ENCODE peak calls at places on chromosome 15, in ten cellular contexts. B is HFF-Myc; T is type B pancreatic cell; X is A549; R is adrenal gland; G is heart right ventricle; P is HepG2; W is CD4-positive, alpha-beta T cell; E is RWPE1; H is RWPE2. V is an unnamed sample.

GRCh38 chr15:66701422-66702034 is 508 bp upstream of the SMAD6 start:
- DNase-seq in P (peak), R (peak), G (peak), T (peak), W (peak), X (peak), H (no peak), E (peak), B (no peak), V (no peak)

GRCh38 chr15:51076898-51077564 is 17.7 kb downstream of the TNFAIP8L3 start:
- DNase-seq in B (no peak), P (no peak), E (no peak), R (peak), H (no peak), W (no peak), X (no peak), T (no peak), G (peak), V (no peak)

GRCh38 chr15:67082007-67082536 is 16.7 kb downstream of the SMAD3 start:
- DNase-seq in B (no peak), G (no peak), X (no peak), H (no peak), W (peak), R (no peak), P (no peak), E (no peak), T (no peak), V (no peak)

GRCh38 chr15:98266295-98266694 is 305.8 kb downstream of the ARRDC4 start:
- DNase-seq in E (no peak), R (no peak), W (no peak), B (no peak), P (no peak), X (no peak), T (no peak), G (no peak), H (no peak), V (no peak)

GRCh38 chr15:96372554-96372953 is 42.1 kb downstream of the NR2F2 start:
- DNase-seq in T (no peak), P (no peak), B (no peak), X (no peak), H (no peak), W (no peak), G (no peak), R (no peak), E (no peak), V (no peak)

GRCh38 chr15:39777497-39777896 is 5.1 kb downstream of the FSIP1 start:
- DNase-seq in T (no peak), B (no peak), P (no peak), W (no peak), H (no peak), E (no peak), X (no peak), R (no peak), G (no peak), V (no peak)

GRCh38 chr15:78830514-78831228 is 19.4 kb upstream of the ADAMTS7 start:
- DNase-seq in W (no peak), G (no peak), X (no peak), E (no peak), T (no peak), P (no peak), R (no peak), H (no peak), B (no peak), V (no peak)

GRCh38 chr15:89662893-89663673 is 7.8 kb upstream of the KIF7 start:
- DNase-seq in R (peak), W (no peak), T (no peak), B (peak), E (peak), P (no peak), X (no peak), G (peak), H (peak), V (no peak)

GRCh38 chr15:95559875-95560394 is 770.6 kb upstream of the NR2F2 start:
- DNase-seq in X (peak), E (peak), B (peak), W (no peak), T (no peak), G (no peak), P (no peak), R (peak), H (peak), V (no peak)

GRCh38 chr15:58852347-58852746 is 81.1 kb downstream of the SLTM start:
- DNase-seq in T (no peak), X (no peak), H (no peak), P (peak), G (no peak), B (no peak), E (no peak), W (no peak), R (no peak), V (no peak)

GRCh38 chr15:67174864-67175573 is 79.4 kb downstream of the AAGAB start:
- DNase-seq in G (no peak), X (peak), H (peak), R (no peak), T (no peak), P (no peak), W (no peak), B (no peak), E (peak), V (no peak)

GRCh38 chr15:27623560-27624305 is 475.4 kb downstream of the OCA2 start:
- DNase-seq in H (no peak), R (no peak), T (no peak), W (no peak), P (no peak), G (no peak), X (no peak), E (no peak), B (no peak), V (no peak)

GRCh38 chr15:37536967-37537624 is 397.3 kb upstream of the TMCO5A start:
- DNase-seq in E (no peak), R (no peak), H (no peak), P (no peak), W (no peak), G (no peak), X (no peak), T (no peak), B (peak), V (no peak)

GRCh38 chr15:27025411-27026051 is 54.5 kb downstream of the GABRG3 start:
- DNase-seq in G (no peak), T (no peak), W (no peak), E (no peak), R (no peak), P (no peak), X (no peak), B (no peak), H (no peak), V (no peak)

GRCh38 chr15:74156678-74157411 is 16.7 kb upstream of the ISLR start:
- DNase-seq in P (no peak), T (no peak), W (no peak), B (no peak), R (no peak), G (peak), X (no peak), H (no peak), E (no peak), V (no peak)

GRCh38 chr15:99454941-99455795 is 110.6 kb upstream of the MEF2A start:
- DNase-seq in H (peak), G (peak), R (peak), W (no peak), B (peak), E (peak), X (no peak), P (peak), T (no peak), V (no peak)

GRCh38 chr15:52078876-52079700 is 33.5 kb downstream of the BCL2L10 start:
- DNase-seq in E (peak), G (peak), R (peak), B (no peak), X (peak), W (peak), P (peak), H (peak), T (peak), V (peak)

GRCh38 chr15:63390689-63391088 is 9.0 kb upstream of the CA12 start:
- DNase-seq in E (no peak), X (no peak), W (no peak), G (no peak), P (no peak), B (no peak), H (peak), T (no peak), R (no peak), V (no peak)

GRCh38 chr15:67133738-67134576 is 68.6 kb downstream of the SMAD3 start:
- DNase-seq in X (peak), G (no peak), W (peak), T (no peak), P (no peak), H (no peak), E (no peak), R (no peak), B (no peak), V (peak)

GRCh38 chr15:70748281-70748747 is 15.0 kb downstream of the UACA start:
- DNase-seq in E (no peak), P (no peak), W (no peak), G (peak), H (no peak), X (no peak), T (no peak), R (peak), B (no peak), V (no peak)

GRCh38 chr15:57732526-57733331 is 26.2 kb downstream of the POLR2M start:
- DNase-seq in R (peak), W (peak), B (peak), E (peak), X (peak), P (peak), H (no peak), T (no peak), G (no peak), V (peak)

GRCh38 chr15:78841307-78841706 is 30.0 kb upstream of the ADAMTS7 start:
- DNase-seq in E (no peak), G (no peak), R (no peak), B (no peak), X (no peak), H (no peak), P (no peak), T (no peak), W (no peak), V (no peak)

GRCh38 chr15:71804226-71804625 is 6.1 kb upstream of the NR2E3 start:
- DNase-seq in H (no peak), W (no peak), P (no peak), X (no peak), G (no peak), R (no peak), E (no peak), B (no peak), T (no peak), V (no peak)

GRCh38 chr15:71066983-71067382 is 48.3 kb upstream of the THSD4 start:
- DNase-seq in B (no peak), E (no peak), G (no peak), W (no peak), P (no peak), X (no peak), R (no peak), T (no peak), H (no peak), V (no peak)

GRCh38 chr15:82901114-82901805 is 51.3 kb downstream of the HOMER2 start:
- DNase-seq in H (no peak), P (peak), T (no peak), E (no peak), X (no peak), W (no peak), G (no peak), R (no peak), B (no peak), V (no peak)

GRCh38 chr15:57364282-57365007 is 11.9 kb upstream of the CGNL1 start:
- DNase-seq in R (no peak), X (no peak), E (no peak), T (no peak), B (no peak), H (no peak), P (peak), G (no peak), W (no peak), V (no peak)

GRCh38 chr15:98599911-98600685 is 48.2 kb upstream of the IGF1R start:
- DNase-seq in G (peak), X (no peak), B (peak), H (no peak), E (peak), T (peak), W (peak), R (peak), P (no peak), V (no peak)

GRCh38 chr15:30953731-30954378 is 37.6 kb downstream of the MTMR10 start:
- DNase-seq in B (peak), G (peak), W (no peak), X (peak), R (no peak), T (no peak), P (no peak), E (peak), H (peak), V (no peak)

GRCh38 chr15:31299588-31300207 is 26.9 kb upstream of the KLF13 start:
- DNase-seq in W (no peak), R (no peak), P (no peak), B (no peak), T (peak), E (no peak), X (no peak), H (peak), G (no peak), V (no peak)

GRCh38 chr15:62067448-62068044 is 769 bp downstream of the C2CD4A start:
- DNase-seq in T (no peak), W (no peak), P (no peak), X (no peak), H (no peak), G (peak), R (peak), E (no peak), B (no peak), V (peak)

GRCh38 chr15:76953913-76954312 is 22.4 kb downstream of the RCN2 start:
- DNase-seq in X (no peak), T (no peak), R (no peak), P (no peak), G (no peak), B (no peak), W (no peak), E (no peak), H (no peak), V (no peak)

GRCh38 chr15:46618984-46619383 is 984.2 kb downstream of the SQOR start:
- DNase-seq in H (no peak), E (no peak), R (no peak), B (no peak), T (no peak), W (no peak), G (no peak), P (no peak), X (no peak), V (no peak)

GRCh38 chr15:77831989-77832388 is 199.3 kb upstream of the LINGO1 start:
- DNase-seq in T (no peak), B (no peak), X (no peak), R (no peak), G (no peak), E (no peak), H (no peak), P (no peak), W (no peak), V (no peak)

GRCh38 chr15:75452968-75453702 is 1.6 kb upstream of the SIN3A start:
- DNase-seq in B (no peak), X (peak), E (no peak), H (peak), T (peak), G (peak), R (peak), W (peak), P (peak), V (peak)

GRCh38 chr15:48520376-48521155 is 124.9 kb downstream of the FBN1 start:
- DNase-seq in E (no peak), R (no peak), X (no peak), W (no peak), G (no peak), B (no peak), H (no peak), P (peak), T (no peak), V (no peak)
- TF ChIP-seq CTCF in E (no peak), R (no peak), X (no peak), W (no peak), G (no peak), B (no peak), H (peak), P (peak), T (no peak), V (no peak)

GRCh38 chr15:80508783-80509182 is 104.6 kb downstream of the ARNT2 start:
- DNase-seq in B (no peak), W (no peak), P (no peak), G (no peak), H (no peak), R (no peak), E (no peak), T (no peak), X (no peak), V (no peak)

GRCh38 chr15:80517290-80517689 is 113.1 kb downstream of the ARNT2 start:
- DNase-seq in X (no peak), R (no peak), H (no peak), E (no peak), W (no peak), T (no peak), G (no peak), B (no peak), P (no peak), V (no peak)

GRCh38 chr15:80514071-80514780 is 110.0 kb downstream of the ARNT2 start:
- DNase-seq in E (no peak), G (no peak), T (no peak), H (no peak), P (no peak), X (no peak), R (no peak), W (no peak), B (no peak), V (no peak)

GRCh38 chr15:80509800-80510199 is 105.6 kb downstream of the ARNT2 start:
- DNase-seq in T (no peak), B (no peak), R (no peak), W (no peak), P (no peak), G (no peak), H (no peak), E (no peak), X (no peak), V (no peak)

DNA sequence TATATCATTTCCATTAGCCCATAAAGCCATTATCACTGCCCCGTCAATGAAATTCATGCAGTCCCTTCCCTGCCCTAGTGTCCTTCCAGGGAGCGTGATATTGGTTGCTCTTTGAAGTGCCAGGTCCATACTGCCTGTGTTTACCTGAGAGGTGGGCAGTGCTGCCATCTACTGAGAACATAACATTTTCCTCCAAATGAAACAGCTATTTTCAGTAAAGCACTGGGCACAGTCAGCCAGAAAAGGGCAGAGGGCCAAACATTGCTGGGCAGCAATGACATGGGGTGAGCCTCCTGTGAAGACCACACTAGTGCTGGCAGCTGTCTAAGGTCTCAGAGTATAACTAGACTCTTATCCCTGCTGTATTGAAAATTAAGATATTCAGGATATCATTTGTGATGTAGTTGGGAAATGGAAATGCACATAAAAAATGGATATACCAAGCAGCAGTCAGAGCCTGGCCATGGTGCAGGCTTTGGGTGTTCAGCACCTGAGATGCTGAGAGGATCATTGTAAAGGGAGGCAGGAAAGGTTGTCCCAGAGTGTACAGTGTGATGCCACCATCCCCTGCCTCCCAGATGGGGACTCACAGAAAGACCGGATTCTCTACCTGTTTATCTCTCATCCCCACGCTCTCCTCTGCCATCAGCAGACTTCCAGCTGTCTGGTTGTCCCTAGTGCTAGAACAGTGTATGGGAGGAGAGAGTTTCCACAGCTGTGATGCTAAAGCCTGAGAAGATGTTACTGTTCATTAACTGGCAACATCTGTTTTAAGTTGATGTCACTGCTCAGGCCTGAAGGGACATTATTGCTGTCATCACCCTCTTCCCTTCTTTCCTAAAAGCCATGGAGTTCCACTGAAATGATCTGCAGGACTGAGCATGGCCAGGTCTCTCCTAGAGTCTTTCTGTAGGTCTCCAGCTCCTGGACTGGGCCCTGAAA is 108.8 kb downstream of the ARNT2 start:
- DNase-seq in G (no peak), R (peak), B (no peak), H (no peak), E (peak), P (peak), X (no peak), T (no peak), W (no peak), V (no peak)
- TF ChIP-seq CTCF in G (peak), R (peak), B (no peak), H (peak), E (peak), P (peak), X (peak), T (no peak), W (no peak), V (no peak)

DNA sequence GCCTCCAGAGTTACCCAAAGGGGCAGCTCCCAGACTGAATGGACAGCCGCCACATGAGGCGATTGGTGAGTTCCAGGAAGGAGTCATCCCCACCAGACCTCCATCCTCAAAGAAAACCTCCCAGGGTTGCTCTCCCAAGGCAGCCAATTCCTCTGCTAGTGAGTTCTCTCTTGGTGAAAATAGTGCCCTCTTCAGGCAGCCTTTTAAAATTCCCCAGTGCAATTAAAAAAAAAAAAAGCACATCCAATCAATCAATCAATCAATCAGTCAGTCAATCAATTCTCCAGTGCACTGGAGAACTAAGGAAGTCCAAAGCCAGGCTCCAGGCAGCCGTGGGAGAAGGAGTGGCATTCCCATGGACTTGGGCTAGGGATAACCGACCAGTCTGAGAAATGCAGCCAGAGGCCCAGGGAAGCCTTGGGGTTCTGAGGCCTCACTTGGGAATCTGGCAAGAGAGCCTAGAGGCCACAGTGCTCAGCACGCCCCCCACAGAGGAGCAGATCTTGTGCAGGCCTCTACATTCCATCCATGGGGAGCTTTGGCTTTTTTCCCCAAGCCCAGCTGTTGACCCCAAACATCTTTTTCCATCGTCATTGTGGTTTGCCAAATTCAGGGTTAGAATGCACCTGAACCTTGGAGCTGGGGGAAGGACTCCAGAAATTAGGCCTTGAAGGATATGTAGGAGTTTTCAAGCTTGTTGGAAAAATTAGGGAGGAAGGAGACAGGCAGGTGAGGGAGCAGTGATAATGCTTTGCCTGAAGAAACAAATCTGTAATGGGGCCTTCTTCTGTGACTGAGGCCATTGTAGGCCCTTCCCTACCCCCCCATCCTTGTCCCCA is 4.8 kb downstream of the PAQR5 start:
- DNase-seq in H (peak), G (no peak), W (no peak), T (no peak), R (no peak), P (no peak), E (no peak), B (no peak), X (peak), V (no peak)
- TF ChIP-seq CTCF in H (peak), G (no peak), W (no peak), T (peak), R (no peak), P (peak), E (no peak), B (peak), X (peak), V (no peak)

GRCh38 chr15:94522125-94522524 is 290.8 kb downstream of the MCTP2 start:
- DNase-seq in W (no peak), G (no peak), H (no peak), E (no peak), B (no peak), T (no peak), X (no peak), P (no peak), R (no peak), V (no peak)

GRCh38 chr15:94524565-94524964 is 293.2 kb downstream of the MCTP2 start:
- DNase-seq in T (no peak), E (peak), R (no peak), X (no peak), P (no peak), B (no peak), H (peak), G (no peak), W (no peak), V (no peak)

GRCh38 chr15:94523873-94524272 is 292.5 kb downstream of the MCTP2 start:
- DNase-seq in G (no peak), H (no peak), B (no peak), X (no peak), E (no peak), R (no peak), W (no peak), T (no peak), P (no peak), V (peak)

GRCh38 chr15:94526071-94526689 is 294.8 kb downstream of the MCTP2 start:
- DNase-seq in T (no peak), X (no peak), W (no peak), P (no peak), G (no peak), E (peak), B (no peak), R (no peak), H (no peak), V (no peak)
- TF ChIP-seq CTCF in T (peak), X (no peak), W (no peak), P (no peak), G (peak), E (peak), B (no peak), R (no peak), H (peak), V (peak)